ENCODE peak calls at places on chromosome 16, in eight cellular contexts. U is lung, Z is HFFc6, W is SHP77, Y is NCI-H460, N is foreskin fibroblast, S is T-cell, E is GM04504. B is an unnamed sample.
A peak's percentile ranks its signal among the peaks of the same experiment; 100 is the strongest.

GRCh38 chr16:74667215-74667765 is 613 bp upstream of the RFWD3 start:
- DNase-seq in U (no peak), Z (no peak), W (no peak), Y (no peak), N (peak; percentile 19), S (peak; percentile 3), E (no peak), B (peak; percentile 55)

GRCh38 chr16:9823510-9823909 is 358.7 kb downstream of the GRIN2A start:
- DNase-seq in U (no peak), Z (no peak), W (no peak), Y (no peak), N (no peak), S (no peak), E (no peak), B (no peak)

GRCh38 chr16:19114359-19115147 is 789 bp downstream of the ITPRIPL2 start:
- DNase-seq in U (peak; percentile 59), Z (peak; percentile 57), W (no peak), Y (no peak), N (peak; percentile 59), S (no peak), E (no peak), B (peak; percentile 41)

GRCh38 chr16:71971571-71971970 is 28.6 kb downstream of the PKD1L3 start:
- DNase-seq in U (no peak), Z (no peak), W (no peak), Y (no peak), N (no peak), S (no peak), E (no peak), B (no peak)

GRCh38 chr16:67657017-67657608 is 2.9 kb downstream of the ACD start:
- DNase-seq in U (no peak), Z (no peak), W (no peak), Y (no peak), N (no peak), S (no peak), E (no peak), B (no peak)

GRCh38 chr16:5502467-5502869 is 404.9 kb upstream of the EEF2KMT start:
- DNase-seq in U (no peak), Z (peak; percentile 2), W (no peak), Y (no peak), N (no peak), S (no peak), E (no peak), B (no peak)

GRCh38 chr16:48534601-48535340 is 75.2 kb downstream of the N4BP1 start:
- DNase-seq in U (no peak), Z (no peak), W (no peak), Y (no peak), N (no peak), S (no peak), E (no peak), B (no peak)

GRCh38 chr16:83045790-83046189 is 419.0 kb downstream of the CDH13 start:
- DNase-seq in U (no peak), Z (no peak), W (no peak), Y (no peak), N (no peak), S (no peak), E (no peak), B (no peak)

GRCh38 chr16:50282955-50283631 is 16.7 kb downstream of the ADCY7 start:
- DNase-seq in U (no peak), Z (no peak), W (no peak), Y (no peak), N (no peak), S (no peak), E (no peak), B (no peak)

GRCh38 chr16:78230832-78231231 is 131.4 kb downstream of the WWOX start:
- DNase-seq in U (peak; percentile 13), Z (no peak), W (no peak), Y (no peak), N (no peak), S (no peak), E (peak; percentile 6), B (no peak)

GRCh38 chr16:74626741-74627416 is 20.0 kb upstream of the GLG1 start:
- DNase-seq in U (no peak), Z (no peak), W (no peak), Y (no peak), N (no peak), S (no peak), E (no peak), B (no peak)

GRCh38 chr16:2365895-2366294 is 25.4 kb upstream of the ABCA3 start:
- DNase-seq in U (no peak), Z (peak; percentile 84), W (no peak), Y (no peak), N (peak; percentile 75), S (no peak), E (peak; percentile 48), B (no peak)

GRCh38 chr16:87322833-87323726 is 5.9 kb upstream of the C16orf95 start:
- DNase-seq in U (no peak), Z (no peak), W (no peak), Y (no peak), N (no peak), S (no peak), E (no peak), B (no peak)

GRCh38 chr16:25823891-25824290 is 132.1 kb downstream of the HS3ST4 start:
- DNase-seq in U (no peak), Z (no peak), W (no peak), Y (no peak), N (no peak), S (no peak), E (no peak), B (no peak)

GRCh38 chr16:85479972-85480726 is 133.0 kb upstream of the GSE1 start:
- DNase-seq in U (no peak), Z (no peak), W (no peak), Y (peak; percentile 11), N (no peak), S (no peak), E (no peak), B (no peak)

GRCh38 chr16:48365601-48366164 is 19.5 kb downstream of the SIAH1 start:
- DNase-seq in U (peak; percentile 92), Z (peak; percentile 80), W (peak; percentile 81), Y (peak; percentile 90), N (peak; percentile 83), S (peak; percentile 53), E (peak; percentile 81), B (peak; percentile 90)